ENCODE peak calls at places on chromosomes 11 and 22, in six cellular contexts. U is stimulated activated CD4-positive, alpha-beta T cell treated with anti-CD3 and anti-CD28 coated beads, Interleukin-4, amount 100 ng/mL, for 1 hour; W is KBM-7; B is EH; L is cardiac muscle cell; V is AG20443. A is an unnamed sample.

GRCh38 chr11:2516276-2517015 is 71.6 kb downstream of the KCNQ1 start:
- DNase-seq in U (no peak), W (no peak), B (no peak), L (no peak), V (no peak), A (no peak)

GRCh38 chr22:25745341-25746011 is 3.5 kb downstream of the MYO18B start:
- DNase-seq in U (no peak), W (no peak), B (peak; percentile 71), L (no peak), V (peak; percentile 63), A (peak; percentile 55)

GRCh38 chr11:7493670-7494069 is 8.4 kb downstream of the OLFML1 start:
- DNase-seq in U (no peak), W (no peak), B (no peak), L (no peak), V (no peak), A (no peak)

GRCh38 chr11:65311197-65311631 is 3.5 kb upstream of the CDC42EP2 start:
- DNase-seq in U (no peak), W (no peak), B (peak; percentile 55), L (no peak), V (no peak), A (peak; percentile 30)

GRCh38 chr11:57249384-57250319 is 12.6 kb upstream of the APLNR start:
- DNase-seq in U (peak; percentile 54), W (peak; percentile 84), B (peak; percentile 69), L (peak; percentile 79), V (peak; percentile 60), A (peak; percentile 68)

GRCh38 chr22:37775785-37776638 is 31.7 kb upstream of the GCAT start:
- DNase-seq in U (no peak), W (no peak), B (peak; percentile 84), L (no peak), V (peak; percentile 27), A (peak; percentile 97)

GRCh38 chr11:104191124-104191523 is 27.2 kb upstream of the PDGFD start:
- DNase-seq in U (no peak), W (no peak), B (peak; percentile 50), L (no peak), V (peak; percentile 43), A (peak; percentile 16)

GRCh38 chr22:22666307-22667091 is 22.1 kb downstream of the GGTLC2 start:
- DNase-seq in U (no peak), W (peak; percentile 41), B (peak; percentile 52), L (no peak), V (peak; percentile 35), A (peak; percentile 17)

GRCh38 chr11:120288021-120288420 is 37.1 kb upstream of the TLCD5 start:
- DNase-seq in U (no peak), W (no peak), B (no peak), L (no peak), V (no peak), A (no peak)

GRCh38 chr11:116960916-116961315 is 123.5 kb upstream of the APOA1 start:
- DNase-seq in U (no peak), W (no peak), B (peak; percentile 88), L (peak; percentile 19), V (peak; percentile 83), A (peak; percentile 88)

GRCh38 chr11:76083563-76084451 is 122.5 kb downstream of the WNT11 start:
- DNase-seq in U (no peak), W (no peak), B (peak; percentile 42), L (no peak), V (no peak), A (peak; percentile 29)

GRCh38 chr11:88535916-88536547 is 198.5 kb upstream of the CTSC start:
- DNase-seq in U (no peak), W (no peak), B (peak; percentile 92), L (no peak), V (peak; percentile 68), A (peak; percentile 96)

GRCh38 chr22:44313385-44314006 is 745 bp upstream of the SHISAL1 start:
- DNase-seq in U (no peak), W (no peak), B (no peak), L (no peak), V (no peak), A (no peak)

GRCh38 chr11:61378713-61379313 is 13.6 kb upstream of the TMEM216 start:
- DNase-seq in U (no peak), W (no peak), B (peak; percentile 96), L (no peak), V (peak; percentile 91), A (peak; percentile 89)

GRCh38 chr11:1478011-1478410 is 8.6 kb downstream of the MOB2 start:
- DNase-seq in U (no peak), W (no peak), B (no peak), L (no peak), V (no peak), A (no peak)

GRCh38 chr22:28985581-28986290 is 75.9 kb downstream of the C22orf31 start:
- DNase-seq in U (no peak), W (no peak), B (no peak), L (no peak), V (no peak), A (no peak)

GRCh38 chr22:48084041-48084748 is 1321.7 kb downstream of the TBC1D22A start:
- DNase-seq in U (no peak), W (no peak), B (no peak), L (no peak), V (no peak), A (no peak)

GRCh38 chr11:70669871-70670683 is 271.7 kb downstream of the CTTN start:
- DNase-seq in U (no peak), W (no peak), B (no peak), L (no peak), V (no peak), A (no peak)

GRCh38 chr11:975824-976223 is 50.2 kb downstream of the AP2A2 start:
- DNase-seq in U (no peak), W (peak; percentile 28), B (peak; percentile 52), L (peak; percentile 67), V (peak; percentile 45), A (peak; percentile 42)

GRCh38 chr11:114110948-114111347 is 51.4 kb downstream of the ZBTB16 start:
- DNase-seq in U (no peak), W (no peak), B (no peak), L (no peak), V (no peak), A (no peak)

A was measured in ELR.